ENCODE peak calls at places on chromosome 21, in nine cellular contexts. S is H54; C is AML-193; P is Ammon's horn; Q is omental fat pad; W is WTC11; D is GM12878; V is hepatocyte; G is stimulated activated CD8-positive, alpha-beta memory T cell treated with anti-CD3 and anti-CD28 coated beads, Interleukin-2, amount 100 ng/mL, for 1 hour. M is an unnamed sample.

GRCh38 chr21:38410451-38410850 is 87.8 kb downstream of the ERG start:
- DNase-seq in W (no peak), P (no peak), C (no peak), D (no peak), Q (no peak), V (no peak), G (no peak), S (no peak), M (no peak)

GRCh38 chr21:26840912-26841311 is 4.3 kb downstream of the ADAMTS1 start:
- DNase-seq in G (no peak), D (no peak), P (peak), V (peak), C (no peak), Q (no peak), W (no peak), S (no peak), M (no peak)

GRCh38 chr21:25901580-25901979 is 166.8 kb downstream of the GABPA start:
- DNase-seq in W (no peak), S (no peak), V (no peak), Q (no peak), C (no peak), D (no peak), P (no peak), G (no peak), M (no peak)

GRCh38 chr21:25464275-25464674 is 143.0 kb downstream of the MRPL39 start:
- DNase-seq in S (no peak), C (peak), V (no peak), P (no peak), G (no peak), W (no peak), Q (no peak), D (no peak), M (no peak)

GRCh38 chr21:39137248-39138186 is 45.7 kb downstream of the PSMG1 start:
- DNase-seq in W (peak), P (no peak), D (no peak), G (no peak), C (no peak), Q (no peak), V (peak), S (no peak), M (no peak)

GRCh38 chr21:16514316-16514715 is 784.5 kb downstream of the USP25 start:
- DNase-seq in C (no peak), P (peak), W (no peak), G (no peak), S (no peak), V (no peak), Q (no peak), D (no peak), M (no peak)

GRCh38 chr21:38337793-38338192 is 81.0 kb downstream of the KCNJ15 start:
- DNase-seq in P (no peak), S (no peak), V (no peak), G (no peak), Q (no peak), W (no peak), C (no peak), D (no peak), M (no peak)

GRCh38 chr21:15058718-15059316 is 6.0 kb downstream of the NRIP1 start:
- DNase-seq in C (no peak), V (peak), P (no peak), S (peak), Q (no peak), G (no peak), W (no peak), D (no peak), M (no peak)

GRCh38 chr21:18772404-18772803 is 368.8 kb upstream of the TMPRSS15 start:
- DNase-seq in W (no peak), P (no peak), V (no peak), D (no peak), G (no peak), C (no peak), Q (no peak), S (no peak), M (no peak)

GRCh38 chr21:45351061-45351460 is 53.9 kb upstream of the COL18A1 start:
- DNase-seq in W (no peak), S (no peak), C (no peak), D (no peak), Q (no peak), V (no peak), P (no peak), G (no peak), M (no peak)

GRCh38 chr21:31255036-31255435 is 89.0 kb downstream of the TIAM1 start:
- DNase-seq in V (no peak), W (no peak), Q (no peak), G (no peak), P (no peak), S (no peak), C (no peak), D (no peak), M (no peak)

GRCh38 chr21:34080693-34081092 is 7.3 kb downstream of the MRPS6 start:
- DNase-seq in G (no peak), S (no peak), D (no peak), C (no peak), Q (no peak), P (no peak), V (no peak), W (no peak), M (no peak)

GRCh38 chr21:28550057-28550825 is 442.4 kb downstream of the LTN1 start:
- DNase-seq in C (no peak), V (no peak), D (no peak), G (no peak), Q (no peak), S (no peak), P (no peak), W (no peak), M (no peak)

GRCh38 chr21:38652396-38652795 is 153.3 kb upstream of the ETS2 start:
- DNase-seq in D (no peak), Q (no peak), G (no peak), S (no peak), P (no peak), V (no peak), C (no peak), W (no peak), M (no peak)

M was measured in colonic mucosa.